ENCODE peak calls at places on chromosomes 12 and 14, in seven cellular contexts. One of them, this sample, is unnamed.

GRCh38 chr14:100295376-100296105 is 10.7 kb downstream of the SLC25A29 start:
- DNase-seq in memory B cell: no peak
- DNase-seq in AG04450: no peak
- DNase-seq in foreskin fibroblast: no peak
- DNase-seq in stimulated activated CD8-positive, alpha-beta memory T cell treated with anti-CD3 and anti-CD28 coated beads, Interleukin-4, amount 100 ng/mL, for 1 hour: no peak
- DNase-seq in GM12865: no peak
- DNase-seq in hypothalamus: no peak
- DNase-seq in this sample: no peak

GRCh38 chr14:102875652-102876051 is 46.8 kb upstream of the AMN start:
- DNase-seq in memory B cell: no peak
- DNase-seq in AG04450: no peak
- DNase-seq in foreskin fibroblast: no peak
- DNase-seq in stimulated activated CD8-positive, alpha-beta memory T cell treated with anti-CD3 and anti-CD28 coated beads, Interleukin-4, amount 100 ng/mL, for 1 hour: no peak
- DNase-seq in GM12865: no peak
- DNase-seq in hypothalamus: no peak
- DNase-seq in this sample: no peak

GRCh38 chr14:20760950-20761349 is 7.3 kb upstream of the EDDM3B start:
- DNase-seq in memory B cell: no peak
- DNase-seq in AG04450: no peak
- DNase-seq in foreskin fibroblast: no peak
- DNase-seq in stimulated activated CD8-positive, alpha-beta memory T cell treated with anti-CD3 and anti-CD28 coated beads, Interleukin-4, amount 100 ng/mL, for 1 hour: no peak
- DNase-seq in GM12865: peak
- DNase-seq in hypothalamus: no peak
- DNase-seq in this sample: no peak

GRCh38 chr14:69997849-69998248 is 118.6 kb downstream of the SMOC1 start:
- DNase-seq in memory B cell: no peak
- DNase-seq in AG04450: peak
- DNase-seq in foreskin fibroblast: peak
- DNase-seq in stimulated activated CD8-positive, alpha-beta memory T cell treated with anti-CD3 and anti-CD28 coated beads, Interleukin-4, amount 100 ng/mL, for 1 hour: no peak
- DNase-seq in GM12865: no peak
- DNase-seq in hypothalamus: no peak
- DNase-seq in this sample: no peak

GRCh38 chr14:99137913-99138571 is 134.0 kb downstream of the BCL11B start:
- DNase-seq in memory B cell: no peak
- DNase-seq in AG04450: no peak
- DNase-seq in foreskin fibroblast: no peak
- DNase-seq in stimulated activated CD8-positive, alpha-beta memory T cell treated with anti-CD3 and anti-CD28 coated beads, Interleukin-4, amount 100 ng/mL, for 1 hour: no peak
- DNase-seq in GM12865: peak
- DNase-seq in hypothalamus: no peak
- DNase-seq in this sample: no peak

GRCh38 chr12:96425321-96425720 is 25.1 kb upstream of the CDK17 start:
- DNase-seq in memory B cell: no peak
- DNase-seq in AG04450: peak
- DNase-seq in foreskin fibroblast: peak
- DNase-seq in stimulated activated CD8-positive, alpha-beta memory T cell treated with anti-CD3 and anti-CD28 coated beads, Interleukin-4, amount 100 ng/mL, for 1 hour: no peak
- DNase-seq in GM12865: peak
- DNase-seq in hypothalamus: no peak
- DNase-seq in this sample: no peak

GRCh38 chr12:55049676-55050075 is 29.9 kb downstream of the NEUROD4 start:
- DNase-seq in memory B cell: no peak
- DNase-seq in AG04450: no peak
- DNase-seq in foreskin fibroblast: no peak
- DNase-seq in stimulated activated CD8-positive, alpha-beta memory T cell treated with anti-CD3 and anti-CD28 coated beads, Interleukin-4, amount 100 ng/mL, for 1 hour: no peak
- DNase-seq in GM12865: no peak
- DNase-seq in hypothalamus: no peak
- DNase-seq in this sample: no peak

GRCh38 chr12:116808113-116808786 is 70.1 kb downstream of the RNFT2 start:
- DNase-seq in memory B cell: no peak
- DNase-seq in AG04450: no peak
- DNase-seq in foreskin fibroblast: no peak
- DNase-seq in stimulated activated CD8-positive, alpha-beta memory T cell treated with anti-CD3 and anti-CD28 coated beads, Interleukin-4, amount 100 ng/mL, for 1 hour: no peak
- DNase-seq in GM12865: no peak
- DNase-seq in hypothalamus: no peak
- DNase-seq in this sample: no peak

GRCh38 chr14:103292426-103293374 is 41.3 kb upstream of the EIF5 start:
- DNase-seq in memory B cell: peak
- DNase-seq in AG04450: peak
- DNase-seq in foreskin fibroblast: peak
- DNase-seq in stimulated activated CD8-positive, alpha-beta memory T cell treated with anti-CD3 and anti-CD28 coated beads, Interleukin-4, amount 100 ng/mL, for 1 hour: peak
- DNase-seq in GM12865: peak
- DNase-seq in hypothalamus: peak
- DNase-seq in this sample: peak

GRCh38 chr14:99899578-99900178 is 106.5 kb downstream of the EML1 start:
- DNase-seq in memory B cell: no peak
- DNase-seq in AG04450: no peak
- DNase-seq in foreskin fibroblast: peak
- DNase-seq in stimulated activated CD8-positive, alpha-beta memory T cell treated with anti-CD3 and anti-CD28 coated beads, Interleukin-4, amount 100 ng/mL, for 1 hour: no peak
- DNase-seq in GM12865: peak
- DNase-seq in hypothalamus: no peak
- DNase-seq in this sample: no peak

GRCh38 chr14:86072134-86072894 is 542.4 kb downstream of the FLRT2 start:
- DNase-seq in memory B cell: no peak
- DNase-seq in AG04450: no peak
- DNase-seq in foreskin fibroblast: no peak
- DNase-seq in stimulated activated CD8-positive, alpha-beta memory T cell treated with anti-CD3 and anti-CD28 coated beads, Interleukin-4, amount 100 ng/mL, for 1 hour: no peak
- DNase-seq in GM12865: no peak
- DNase-seq in hypothalamus: no peak
- DNase-seq in this sample: no peak

GRCh38 chr12:107404981-107405380 is 280.6 kb upstream of the PWP1 start:
- DNase-seq in memory B cell: no peak
- DNase-seq in AG04450: no peak
- DNase-seq in foreskin fibroblast: peak
- DNase-seq in stimulated activated CD8-positive, alpha-beta memory T cell treated with anti-CD3 and anti-CD28 coated beads, Interleukin-4, amount 100 ng/mL, for 1 hour: no peak
- DNase-seq in GM12865: peak
- DNase-seq in hypothalamus: no peak
- DNase-seq in this sample: peak

GRCh38 chr14:104429291-104429861 is 150.2 kb upstream of the C14orf180 start:
- DNase-seq in memory B cell: no peak
- DNase-seq in AG04450: no peak
- DNase-seq in foreskin fibroblast: no peak
- DNase-seq in stimulated activated CD8-positive, alpha-beta memory T cell treated with anti-CD3 and anti-CD28 coated beads, Interleukin-4, amount 100 ng/mL, for 1 hour: no peak
- DNase-seq in GM12865: no peak
- DNase-seq in hypothalamus: no peak
- DNase-seq in this sample: no peak

GRCh38 chr12:67453181-67453580 is 184.0 kb downstream of the CAND1 start:
- DNase-seq in memory B cell: no peak
- DNase-seq in AG04450: no peak
- DNase-seq in foreskin fibroblast: no peak
- DNase-seq in stimulated activated CD8-positive, alpha-beta memory T cell treated with anti-CD3 and anti-CD28 coated beads, Interleukin-4, amount 100 ng/mL, for 1 hour: no peak
- DNase-seq in GM12865: no peak
- DNase-seq in hypothalamus: no peak
- DNase-seq in this sample: no peak

GRCh38 chr14:60277605-60278190 is 28.7 kb downstream of the PPM1A start:
- DNase-seq in memory B cell: no peak
- DNase-seq in AG04450: no peak
- DNase-seq in foreskin fibroblast: no peak
- DNase-seq in stimulated activated CD8-positive, alpha-beta memory T cell treated with anti-CD3 and anti-CD28 coated beads, Interleukin-4, amount 100 ng/mL, for 1 hour: no peak
- DNase-seq in GM12865: no peak
- DNase-seq in hypothalamus: no peak
- DNase-seq in this sample: peak